ENCODE peak calls at places on chromosomes 4 and X, in five cellular contexts. Q is BJ, O is coronary artery, H is epithelial cell of prostate, I is NCI-H345. B is an unnamed sample.

GRCh38 chr4:124931050-124931449 is 218.5 kb upstream of the ANKRD50 start:
- DNase-seq in Q (no peak), O (no peak), H (no peak), I (no peak), B (no peak)

GRCh38 chr4:185421366-185422124 is 4.2 kb downstream of the UFSP2 start:
- DNase-seq in H (no peak), Q (peak; percentile 10), I (no peak), O (no peak), B (no peak)

GRCh38 chr4:83581411-83582288 is 45.7 kb downstream of the GPAT3 start:
- DNase-seq in Q (no peak), O (no peak), H (no peak), I (no peak), B (no peak)

GRCh38 chr4:163748474-163748873 is 254.0 kb downstream of the TMA16 start:
- DNase-seq in I (no peak), Q (no peak), O (no peak), H (peak; percentile 22), B (no peak)

GRCh38 chrX:68077378-68077777 is 355.9 kb downstream of the OPHN1 start:
- DNase-seq in Q (no peak), H (no peak), I (no peak), O (no peak), B (no peak)

GRCh38 chr4:168618577-168619265 is 121.9 kb downstream of the PALLD start:
- DNase-seq in O (no peak), I (no peak), H (no peak), Q (no peak), B (no peak)

GRCh38 chrX:65926095-65927019 is 113.5 kb downstream of the VSIG4 start:
- DNase-seq in O (no peak), Q (no peak), H (no peak), I (no peak), B (no peak)

GRCh38 chr4:183256756-183257385 is 63.2 kb downstream of the CLDN22 start:
- DNase-seq in Q (no peak), O (no peak), I (peak; percentile 20), H (no peak), B (no peak)

GRCh38 chrX:118164138-118164537 is 47.5 kb upstream of the KLHL13 start:
- DNase-seq in H (no peak), O (no peak), Q (no peak), I (no peak), B (no peak)

GRCh38 chr4:39933689-39934590 is 43.8 kb downstream of the PDS5A start:
- DNase-seq in O (no peak), I (no peak), Q (no peak), H (no peak), B (no peak)

GRCh38 chr4:98544818-98545399 is 113.5 kb downstream of the TSPAN5 start:
- DNase-seq in I (no peak), H (no peak), O (no peak), Q (no peak), B (no peak)

GRCh38 chr4:140223056-140223810 is 69.2 kb upstream of the MAML3 start:
- DNase-seq in H (no peak), I (no peak), O (no peak), Q (no peak), B (no peak)